ENCODE peak calls at places on chromosomes 7 and 10, in nine cellular contexts. Q is neuronal stem cell, G is fibroblast of lung, K is coronary artery, N is mesendoderm, O is esophagus squamous epithelium, W is lower lobe of right lung, Z is left lung, R is WERI-Rb-1. S is an unnamed sample.

GRCh38 chr7:26513948-26514347 is 222.3 kb downstream of the SNX10 start:
- DNase-seq in O (no peak), K (no peak), R (no peak), W (no peak), Q (no peak), Z (no peak), G (no peak), N (no peak), S (no peak)

GRCh38 chr10:79477456-79477855 is 32.0 kb upstream of the ZCCHC24 start:
- DNase-seq in R (no peak), W (no peak), O (no peak), Q (no peak), G (no peak), K (no peak), Z (no peak), N (no peak), S (no peak)

GRCh38 chr10:79459243-79459642 is 13.8 kb upstream of the ZCCHC24 start:
- DNase-seq in W (no peak), O (no peak), G (peak; percentile 33), K (no peak), Q (no peak), R (no peak), N (no peak), Z (no peak), S (no peak)

GRCh38 chr10:113431807-113432206 is 121.0 kb upstream of the HABP2 start:
- DNase-seq in Q (no peak), Z (no peak), G (no peak), K (no peak), O (no peak), W (no peak), R (no peak), N (no peak), S (no peak)

GRCh38 chr10:132848306-132848705 is 62.4 kb upstream of the NKX6-2 start:
- DNase-seq in Q (no peak), W (no peak), O (no peak), Z (peak; percentile 27), R (no peak), G (no peak), N (no peak), K (no peak), S (no peak)

GRCh38 chr7:138837627-138838026 is 39.6 kb upstream of the ATP6V0A4 start:
- DNase-seq in R (no peak), K (no peak), O (no peak), N (no peak), Q (no peak), W (peak; percentile 49), G (peak; percentile 46), Z (no peak), S (no peak)

GRCh38 chr10:17387861-17388503 is 66.4 kb downstream of the ST8SIA6 start:
- DNase-seq in R (no peak), Q (no peak), O (no peak), N (peak; percentile 77), Z (no peak), W (no peak), K (no peak), G (no peak), S (no peak)

GRCh38 chr10:3763852-3764625 is 21.0 kb downstream of the KLF6 start:
- DNase-seq in K (no peak), N (no peak), R (no peak), G (peak; percentile 34), O (no peak), W (no peak), Z (no peak), Q (no peak), S (no peak)

GRCh38 chr7:28530175-28531142 is 118.1 kb downstream of the CREB5 start:
- DNase-seq in Z (no peak), W (peak; percentile 48), K (no peak), O (no peak), Q (no peak), R (no peak), G (peak; percentile 71), N (no peak), S (no peak)

GRCh38 chr10:69435966-69436520 is 15.2 kb upstream of the TSPAN15 start:
- DNase-seq in Q (no peak), N (no peak), G (no peak), K (no peak), R (no peak), W (no peak), O (no peak), Z (no peak), S (no peak)

GRCh38 chr10:17684537-17684936 is 40.6 kb downstream of the STAM start:
- DNase-seq in R (no peak), Q (no peak), K (no peak), W (no peak), G (no peak), N (no peak), O (no peak), Z (no peak), S (no peak)

GRCh38 chr10:36033808-36034207 is 391.7 kb upstream of the FZD8 start:
- DNase-seq in W (no peak), Q (no peak), G (no peak), K (no peak), O (no peak), Z (no peak), R (no peak), N (no peak), S (no peak)

GRCh38 chr10:85922363-85923129 is 444.0 kb downstream of the GRID1 start:
- DNase-seq in O (no peak), G (no peak), R (no peak), K (no peak), Q (no peak), Z (no peak), W (no peak), N (no peak), S (no peak)

GRCh38 chr7:4849390-4849789 is 12.4 kb downstream of the PAPOLB start:
- DNase-seq in N (peak; percentile 54), R (peak; percentile 71), W (no peak), Z (no peak), O (no peak), Q (no peak), G (peak; percentile 32), K (no peak), S (no peak)

GRCh38 chr10:43689618-43689954 is 40.9 kb upstream of the ZNF32 start:
- DNase-seq in R (peak; percentile 35), N (peak; percentile 41), O (no peak), K (no peak), Q (no peak), G (peak; percentile 49), W (peak; percentile 80), Z (peak; percentile 79), S (no peak)

GRCh38 chr10:95651346-95652115 is 5.0 kb downstream of the ALDH18A1 start:
- DNase-seq in G (no peak), N (no peak), O (no peak), W (no peak), R (no peak), Z (no peak), Q (no peak), K (no peak), S (no peak)

GRCh38 chr10:96752380-96752779 is 32.1 kb upstream of the PIK3AP1 start:
- DNase-seq in O (no peak), Z (no peak), Q (no peak), R (no peak), K (no peak), W (no peak), G (no peak), N (no peak), S (no peak)

GRCh38 chr7:128074336-128074735 is 43.1 kb upstream of the LRRC4 start:
- DNase-seq in N (no peak), R (no peak), Q (no peak), K (no peak), O (no peak), G (no peak), W (no peak), Z (no peak), S (no peak)

GRCh38 chr10:127720903-127721302 is 16.1 kb upstream of the FOXI2 start:
- DNase-seq in W (no peak), O (no peak), N (no peak), K (no peak), R (no peak), G (no peak), Q (no peak), Z (no peak), S (no peak)
- H3K27ac ChIP-seq in W (no peak overlapping the region), O (no peak overlapping the region), N (no peak overlapping the region), K (no peak overlapping the region), R (no peak overlapping the region), G (no peak overlapping the region), Q (no peak overlapping the region), Z (no peak overlapping the region), S (no peak overlapping the region)

GRCh38 chr10:90047243-90047729 is 345.9 kb downstream of the KIF20B start:
- DNase-seq in G (peak; percentile 4), Z (no peak), W (no peak), R (no peak), K (no peak), N (no peak), O (no peak), Q (no peak), S (no peak)

GRCh38 chr10:90051474-90051873 is 350.1 kb downstream of the KIF20B start:
- DNase-seq in Q (no peak), N (no peak), W (no peak), Z (peak; percentile 55), K (no peak), O (no peak), G (no peak), R (no peak), S (no peak)

DNA sequence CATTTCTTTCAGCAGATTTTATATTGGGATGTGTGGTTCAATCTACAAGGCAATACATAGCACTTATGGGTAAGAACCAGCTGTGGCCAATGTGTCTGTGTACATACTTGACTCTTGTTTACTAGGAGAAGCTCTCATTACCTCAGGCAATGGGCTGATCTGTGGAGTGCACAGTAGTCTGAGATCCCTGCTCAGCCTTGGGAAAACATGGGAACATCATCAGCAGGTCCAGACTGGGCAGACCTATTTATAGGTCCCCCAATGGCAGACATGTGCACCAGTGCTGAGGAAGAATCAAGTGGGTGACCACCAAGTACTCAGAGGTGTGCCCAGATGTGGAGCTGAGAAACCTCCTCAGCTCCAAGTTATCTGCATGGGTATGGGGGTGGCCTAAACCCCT is 349.7 kb downstream of the KIF20B start:
- DNase-seq in Z (no peak), R (no peak), Q (no peak), K (no peak), G (no peak), W (no peak), O (no peak), N (no peak), S (no peak)
- H3K27ac ChIP-seq in Z (no peak overlapping the region), R (no peak overlapping the region), Q (no peak overlapping the region), K (no peak overlapping the region), G (no peak overlapping the region), W (no peak overlapping the region), O (no peak overlapping the region), N (no peak overlapping the region), S (no peak overlapping the region)

DNA sequence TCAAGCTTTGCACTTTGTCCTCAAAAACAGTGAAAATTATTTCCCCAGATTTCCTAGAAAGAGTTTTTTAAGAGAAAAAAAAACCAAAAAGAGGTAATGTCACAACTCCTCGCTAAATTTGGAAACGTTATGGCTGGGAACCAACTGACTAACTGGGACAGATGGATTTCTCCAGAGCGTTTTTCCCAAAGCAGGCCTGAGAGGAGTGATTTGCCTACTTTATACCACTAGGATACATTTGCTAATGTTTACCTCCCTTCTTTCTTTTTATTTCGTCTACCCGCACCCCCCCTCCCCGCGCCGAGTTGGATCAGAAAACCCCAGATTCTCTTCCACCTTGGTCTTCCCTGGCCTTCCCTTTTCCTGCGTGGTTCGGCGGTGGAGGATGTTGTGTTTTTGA is 7.2 kb downstream of the CPA2 start:
- DNase-seq in K (no peak), O (no peak), Q (no peak), W (no peak), N (peak; percentile 58), Z (no peak), G (peak; percentile 94), R (no peak), S (no peak)
- H3K27ac ChIP-seq in K (no peak overlapping the region), O (no peak overlapping the region), Q (peak overlapping the region; percentile 89), W (no peak overlapping the region), N (peak overlapping the region; percentile 78), Z (no peak overlapping the region), G (no peak overlapping the region), R (no peak overlapping the region), S (peak overlapping the region; percentile 32)

GRCh38 chr7:44769381-44770209 is 20.9 kb downstream of the ZMIZ2 start:
- DNase-seq in Q (no peak), N (no peak), G (peak; percentile 68), O (no peak), K (no peak), R (no peak), W (no peak), Z (no peak), S (no peak)
- H3K27ac ChIP-seq in Q (peak overlapping the region; percentile 26), N (no peak overlapping the region), G (no peak overlapping the region), O (peak overlapping the region; percentile 82), K (peak overlapping the region; percentile 72), R (no peak overlapping the region), W (peak overlapping the region; percentile 67), Z (no peak overlapping the region), S (peak overlapping the region; percentile 54)